ENCODE peak calls at places on chromosomes 5 and 9, in four cellular contexts. One of them, this sample, is unnamed.

GRCh38 chr5:21806943-21807342 is 1046.2 kb downstream of the CDH12 start:
- DNase-seq in stimulated activated naive CD4-positive, alpha-beta T cell: no peak
- DNase-seq in GM04504: no peak
- DNase-seq in M059J: peak
- DNase-seq in this sample: peak

GRCh38 chr5:123610665-123611406 is 98.9 kb downstream of the CSNK1G3 start:
- DNase-seq in stimulated activated naive CD4-positive, alpha-beta T cell: no peak
- DNase-seq in GM04504: peak
- DNase-seq in M059J: peak
- DNase-seq in this sample: peak

GRCh38 chr5:133147411-133147810 is 95.6 kb downstream of the HSPA4 start:
- DNase-seq in stimulated activated naive CD4-positive, alpha-beta T cell: no peak
- DNase-seq in GM04504: no peak
- DNase-seq in M059J: no peak
- DNase-seq in this sample: no peak

GRCh38 chr5:120808606-120809005 is 344.5 kb downstream of the PRR16 start:
- DNase-seq in stimulated activated naive CD4-positive, alpha-beta T cell: no peak
- DNase-seq in GM04504: no peak
- DNase-seq in M059J: peak
- DNase-seq in this sample: no peak

GRCh38 chr5:71922584-71923106 is 184.6 kb upstream of the MAP1B start:
- DNase-seq in stimulated activated naive CD4-positive, alpha-beta T cell: no peak
- DNase-seq in GM04504: peak
- DNase-seq in M059J: peak
- DNase-seq in this sample: peak

GRCh38 chr5:81165493-81166119 is 67.5 kb upstream of the CKMT2 start:
- DNase-seq in stimulated activated naive CD4-positive, alpha-beta T cell: peak
- DNase-seq in GM04504: peak
- DNase-seq in M059J: peak
- DNase-seq in this sample: peak

GRCh38 chr9:131012396-131012917 is 3.5 kb downstream of the LAMC3 start:
- DNase-seq in stimulated activated naive CD4-positive, alpha-beta T cell: no peak
- DNase-seq in GM04504: no peak
- DNase-seq in M059J: no peak
- DNase-seq in this sample: no peak

GRCh38 chr5:135398855-135399837 is at the start of gene MACROH2A1:
- DNase-seq in stimulated activated naive CD4-positive, alpha-beta T cell: peak
- DNase-seq in GM04504: peak
- DNase-seq in M059J: peak
- DNase-seq in this sample: peak

GRCh38 chr9:78239506-78239905 is 3.6 kb downstream of the CEP78 start:
- DNase-seq in stimulated activated naive CD4-positive, alpha-beta T cell: no peak
- DNase-seq in GM04504: no peak
- DNase-seq in M059J: no peak
- DNase-seq in this sample: peak

GRCh38 chr5:92644271-92644886 is 936.6 kb downstream of the NR2F1-AS1 start:
- DNase-seq in stimulated activated naive CD4-positive, alpha-beta T cell: no peak
- DNase-seq in GM04504: no peak
- DNase-seq in M059J: peak
- DNase-seq in this sample: no peak

GRCh38 chr5:177959315-177959714 is 36.7 kb downstream of the PROP1 start:
- DNase-seq in stimulated activated naive CD4-positive, alpha-beta T cell: no peak
- DNase-seq in GM04504: no peak
- DNase-seq in M059J: no peak
- DNase-seq in this sample: no peak

GRCh38 chr5:6598351-6598900 is 34.4 kb downstream of the NSUN2 start:
- DNase-seq in stimulated activated naive CD4-positive, alpha-beta T cell: no peak
- DNase-seq in GM04504: no peak
- DNase-seq in M059J: no peak
- DNase-seq in this sample: no peak

GRCh38 chr5:133797167-133797566 is 171.3 kb downstream of the C5orf15 start:
- DNase-seq in stimulated activated naive CD4-positive, alpha-beta T cell: no peak
- DNase-seq in GM04504: no peak
- DNase-seq in M059J: no peak
- DNase-seq in this sample: no peak

GRCh38 chr9:68455436-68455835 is 85.2 kb downstream of the TMEM252 start:
- DNase-seq in stimulated activated naive CD4-positive, alpha-beta T cell: no peak
- DNase-seq in GM04504: no peak
- DNase-seq in M059J: no peak
- DNase-seq in this sample: no peak

GRCh38 chr5:154196955-154197652 is 6.6 kb downstream of the GALNT10 start:
- DNase-seq in stimulated activated naive CD4-positive, alpha-beta T cell: no peak
- DNase-seq in GM04504: no peak
- DNase-seq in M059J: peak
- DNase-seq in this sample: no peak

GRCh38 chr5:157214399-157214798 is 33.8 kb downstream of the ITK start:
- DNase-seq in stimulated activated naive CD4-positive, alpha-beta T cell: no peak
- DNase-seq in GM04504: no peak
- DNase-seq in M059J: no peak
- DNase-seq in this sample: no peak

GRCh38 chr5:31921852-31922305 is 252.2 kb downstream of the GOLPH3 start:
- DNase-seq in stimulated activated naive CD4-positive, alpha-beta T cell: no peak
- DNase-seq in GM04504: peak
- DNase-seq in M059J: peak
- DNase-seq in this sample: peak

GRCh38 chr9:3331801-3332200 is 194.0 kb downstream of the RFX3 start:
- DNase-seq in stimulated activated naive CD4-positive, alpha-beta T cell: no peak
- DNase-seq in GM04504: no peak
- DNase-seq in M059J: peak
- DNase-seq in this sample: peak

GRCh38 chr5:67723873-67724272 is 491.7 kb upstream of the PIK3R1 start:
- DNase-seq in stimulated activated naive CD4-positive, alpha-beta T cell: no peak
- DNase-seq in GM04504: no peak
- DNase-seq in M059J: no peak
- DNase-seq in this sample: no peak

GRCh38 chr5:134041570-134042411 is 37.0 kb upstream of the VDAC1 start:
- DNase-seq in stimulated activated naive CD4-positive, alpha-beta T cell: no peak
- DNase-seq in GM04504: no peak
- DNase-seq in M059J: peak
- DNase-seq in this sample: no peak

GRCh38 chr5:35482167-35482755 is 135.4 kb upstream of the SPEF2 start:
- DNase-seq in stimulated activated naive CD4-positive, alpha-beta T cell: no peak
- DNase-seq in GM04504: no peak
- DNase-seq in M059J: no peak
- DNase-seq in this sample: no peak

GRCh38 chr9:21974542-21975409 is 19.4 kb downstream of the CDKN2A start:
- DNase-seq in stimulated activated naive CD4-positive, alpha-beta T cell: peak
- DNase-seq in GM04504: no peak
- DNase-seq in M059J: peak
- DNase-seq in this sample: no peak

GRCh38 chr5:142324377-142324870 is 397 bp downstream of the SPRY4 start:
- DNase-seq in stimulated activated naive CD4-positive, alpha-beta T cell: no peak
- DNase-seq in GM04504: no peak
- DNase-seq in M059J: peak
- DNase-seq in this sample: no peak

GRCh38 chr9:22216730-22217160 is 207.6 kb upstream of the CDKN2B start:
- DNase-seq in stimulated activated naive CD4-positive, alpha-beta T cell: no peak
- DNase-seq in GM04504: peak
- DNase-seq in M059J: peak
- DNase-seq in this sample: peak

GRCh38 chr9:32431940-32432555 is 47.6 kb downstream of the ACO1 start:
- DNase-seq in stimulated activated naive CD4-positive, alpha-beta T cell: no peak
- DNase-seq in GM04504: no peak
- DNase-seq in M059J: peak
- DNase-seq in this sample: peak